ENCODE peak calls at places on chromosomes 7 and 10, in four cellular contexts. X, F, K and N are unnamed samples.

GRCh38 chr7:135743907-135744789 is 4.5 kb downstream of the FAM180A start:
- DNase-seq in X (no peak), F (peak), K (no peak), N (peak)

GRCh38 chr10:1197384-1197783 is 141.2 kb downstream of the WDR37 start:
- DNase-seq in X (no peak), F (no peak), K (no peak), N (no peak)

GRCh38 chr7:1027285-1028043 is 16.9 kb upstream of the GPR146 start:
- DNase-seq in X (no peak), F (peak), K (no peak), N (no peak)

GRCh38 chr7:27377988-27378387 is 135.4 kb downstream of the EVX1 start:
- DNase-seq in X (no peak), F (no peak), K (no peak), N (no peak)

GRCh38 chr7:10122573-10123100 is 851.0 kb upstream of the PHF14 start:
- DNase-seq in X (no peak), F (no peak), K (peak), N (peak)

GRCh38 chr7:36148422-36149065 is 4.5 kb upstream of the EEPD1 start:
- DNase-seq in X (no peak), F (no peak), K (no peak), N (no peak)

GRCh38 chr7:50308301-50309129 is 4.0 kb downstream of the IKZF1 start:
- DNase-seq in X (no peak), F (no peak), K (no peak), N (no peak)

GRCh38 chr7:83876593-83876992 is 227.7 kb upstream of the SEMA3E start:
- DNase-seq in X (no peak), F (no peak), K (no peak), N (no peak)

GRCh38 chr7:86995052-86995725 is 64.3 kb downstream of the ELAPOR2 start:
- DNase-seq in X (no peak), F (no peak), K (no peak), N (no peak)

GRCh38 chr7:122485841-122486240 is 181.3 kb upstream of the FEZF1 start:
- DNase-seq in X (no peak), F (no peak), K (no peak), N (no peak)

GRCh38 chr10:48227213-48227612 is 47.3 kb downstream of the FRMPD2 start:
- DNase-seq in X (no peak), F (no peak), K (peak), N (no peak)

GRCh38 chr10:114534480-114535095 is 123.5 kb downstream of the ABLIM1 start:
- DNase-seq in X (no peak), F (no peak), K (no peak), N (no peak)

GRCh38 chr7:7210475-7211237 is 28.3 kb downstream of the C1GALT1 start:
- DNase-seq in X (no peak), F (no peak), K (no peak), N (no peak)

GRCh38 chr7:106493041-106493731 is 167.8 kb downstream of the CCDC71L start:
- DNase-seq in X (no peak), F (peak), K (no peak), N (no peak)

GRCh38 chr7:108097703-108098102 is 32.5 kb downstream of the LAMB4 start:
- DNase-seq in X (no peak), F (peak), K (no peak), N (no peak)

GRCh38 chr7:150514748-150515222 is at the start of gene GIMAP7:
- DNase-seq in X (no peak), F (peak), K (no peak), N (no peak)

GRCh38 chr10:58400609-58401008 is 15.4 kb downstream of the TFAM start:
- DNase-seq in X (no peak), F (no peak), K (no peak), N (no peak)

GRCh38 chr10:117896517-117896916 is 150.2 kb downstream of the RAB11FIP2 start:
- DNase-seq in X (no peak), F (no peak), K (no peak), N (no peak)

GRCh38 chr7:45238806-45239205 is 81.2 kb downstream of the RAMP3 start:
- DNase-seq in X (no peak), F (no peak), K (no peak), N (no peak)

GRCh38 chr10:75449320-75450061 is 18.1 kb downstream of the LRMDA start:
- DNase-seq in X (no peak), F (no peak), K (no peak), N (no peak)

GRCh38 chr7:27164381-27165088 is 802 bp downstream of the HOXA9 start:
- DNase-seq in X (no peak), F (no peak), K (no peak), N (no peak)

GRCh38 chr10:11451640-11452260 is 159.7 kb downstream of the USP6NL start:
- DNase-seq in X (no peak), F (no peak), K (no peak), N (no peak)

GRCh38 chr7:36871355-36871738 is 147.1 kb upstream of the AOAH start:
- DNase-seq in X (no peak), F (no peak), K (no peak), N (no peak)

GRCh38 chr7:26156454-26157365 is 4.7 kb downstream of the NFE2L3 start:
- DNase-seq in X (no peak), F (no peak), K (no peak), N (no peak)